ENCODE peak calls at places on chromosomes 11 and 22, in five cellular contexts. D, X, E, Z and V are unnamed samples.

GRCh38 chr11:130156108-130157022 is 3.2 kb upstream of the ST14 start:
- DNase-seq in D (no peak), X (no peak), E (no peak), Z (no peak), V (peak; percentile 45)

GRCh38 chr22:23196165-23196564 is 15.9 kb downstream of the BCR start:
- DNase-seq in D (no peak), X (no peak), E (no peak), Z (no peak), V (no peak)

GRCh38 chr11:26199341-26199740 is 132.6 kb upstream of the ANO3 start:
- DNase-seq in D (no peak), X (no peak), E (no peak), Z (no peak), V (no peak)

GRCh38 chr22:41524809-41525449 is 19.3 kb downstream of the POLR3H start:
- DNase-seq in D (peak; percentile 31), X (no peak), E (no peak), Z (peak; percentile 44), V (no peak)

GRCh38 chr11:77806415-77806814 is 14.1 kb downstream of the RSF1 start:
- DNase-seq in D (no peak), X (no peak), E (no peak), Z (no peak), V (no peak)

GRCh38 chr22:34105461-34106062 is 185.3 kb upstream of the LARGE1 start:
- DNase-seq in D (peak; percentile 81), X (peak; percentile 62), E (no peak), Z (no peak), V (peak; percentile 71)

GRCh38 chr22:33605201-33605600 is 315.1 kb downstream of the LARGE1 start:
- DNase-seq in D (no peak), X (no peak), E (no peak), Z (no peak), V (no peak)

GRCh38 chr22:27919222-27919942 is at the start of gene PITPNB:
- DNase-seq in D (peak; percentile 98), X (peak; percentile 98), E (peak; percentile 94), Z (peak; percentile 99), V (peak; percentile 97)

GRCh38 chr11:60842688-60843605 is 1.0 kb downstream of the CCDC86 start:
- DNase-seq in D (no peak), X (no peak), E (no peak), Z (no peak), V (no peak)

GRCh38 chr11:70670684-70671034 is 272.3 kb downstream of the CTTN start:
- DNase-seq in D (no peak), X (no peak), E (no peak), Z (no peak), V (no peak)
- H3K9me3 ChIP-seq in D (no peaks in the 10 kb centered on the region), X (no peaks in the 10 kb centered on the region), E (no peaks in the 10 kb centered on the region), Z (no peaks in the 10 kb centered on the region), V (no peaks in the 10 kb centered on the region)

GRCh38 chr11:91587131-91587530 is 637.5 kb upstream of the FAT3 start:
- DNase-seq in D (no peak), X (no peak), E (no peak), Z (no peak), V (no peak)
- H3K9me3 ChIP-seq in D (peaks cover 18% of the 10 kb centered on the region), X (peaks cover 2% of the 10 kb centered on the region), E (no peaks in the 10 kb centered on the region), Z (peaks cover 8% of the 10 kb centered on the region), V (peaks cover 11% of the 10 kb centered on the region)

DNA sequence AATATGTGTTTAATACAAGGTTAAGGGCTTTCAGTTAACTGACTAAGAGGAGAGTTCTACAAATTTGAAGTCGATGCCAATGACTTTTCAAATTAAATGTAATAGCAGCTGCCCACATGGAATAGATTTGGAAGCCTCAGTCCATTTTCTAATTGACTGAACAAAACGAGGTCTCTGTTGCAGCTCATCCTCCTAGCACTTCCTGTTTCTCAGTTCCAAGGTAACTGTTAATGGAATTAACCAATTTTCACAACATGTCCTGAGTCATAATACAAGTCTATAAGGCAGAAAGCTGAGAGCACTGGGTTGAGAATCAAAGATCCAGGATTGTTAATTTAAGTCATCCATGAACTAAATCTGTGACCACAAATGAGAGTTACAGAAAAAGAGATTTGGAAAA is 177.2 kb downstream of the OPCML start:
- DNase-seq in D (no peak), X (no peak), E (no peak), Z (no peak), V (no peak)
- H3K9me3 ChIP-seq in D (no peaks in the 10 kb centered on the region), X (no peaks in the 10 kb centered on the region), E (no peaks in the 10 kb centered on the region), Z (no peaks in the 10 kb centered on the region), V (no peaks in the 10 kb centered on the region)

DNA sequence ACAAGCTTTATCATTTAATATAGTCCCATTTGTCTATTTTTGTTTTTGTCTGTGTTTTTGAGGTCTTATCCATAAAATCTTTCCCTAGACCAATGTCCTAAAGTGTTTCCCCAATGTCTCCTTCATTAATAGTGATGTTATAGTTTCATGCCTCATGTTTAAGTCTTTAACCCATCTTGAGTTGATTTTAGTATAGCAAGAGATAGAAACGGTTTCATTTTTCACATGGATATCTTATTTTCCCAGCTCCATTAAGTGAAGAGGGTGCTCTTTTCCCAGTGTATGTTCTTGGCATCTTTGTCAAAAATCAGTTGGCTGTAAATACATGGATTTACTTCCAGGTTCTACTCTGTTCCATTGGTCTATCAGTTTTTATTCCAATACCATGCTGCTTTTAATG is 58.2 kb downstream of the KCNQ1OT1 start:
- DNase-seq in D (no peak), X (no peak), E (no peak), Z (no peak), V (no peak)
- H3K9me3 ChIP-seq in D (peaks cover 95% of the 10 kb centered on the region), X (peaks cover 31% of the 10 kb centered on the region), E (peaks cover 18% of the 10 kb centered on the region), Z (peaks cover 16% of the 10 kb centered on the region), V (peaks cover 67% of the 10 kb centered on the region)

DNA sequence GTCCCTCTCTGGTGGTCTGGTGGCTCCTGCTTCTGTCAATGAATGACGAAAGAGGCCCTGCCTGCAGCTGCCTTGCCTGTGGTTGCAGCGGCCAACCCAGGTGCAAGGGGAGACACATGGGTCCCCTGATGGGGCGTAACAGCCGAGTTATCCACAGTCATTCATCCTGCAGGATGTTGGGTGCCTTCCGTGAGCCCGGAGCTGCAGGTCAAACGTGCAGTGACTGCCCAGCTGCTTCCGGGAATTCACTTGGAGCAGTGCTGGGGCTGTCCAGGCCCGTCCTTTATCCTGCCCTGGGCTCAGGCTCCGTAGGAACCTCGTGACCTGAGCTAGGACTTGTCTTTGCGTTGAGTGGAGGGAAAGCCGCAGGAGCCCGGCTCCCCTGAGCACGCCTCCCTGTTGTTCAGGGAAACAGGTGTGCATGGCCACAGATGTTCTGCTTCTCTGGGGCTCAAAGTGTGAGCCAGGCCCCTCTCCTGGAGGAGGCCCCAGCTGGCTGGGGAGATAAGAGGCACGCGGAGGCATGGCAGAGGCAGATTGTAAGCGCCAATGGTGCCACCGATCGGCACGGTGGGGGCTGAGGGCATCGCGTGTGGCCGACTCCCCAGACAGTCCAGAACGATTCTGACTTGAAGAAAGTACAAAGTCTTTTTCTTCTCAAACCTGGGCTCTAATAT is 635.4 kb downstream of the BRD1 start:
- DNase-seq in D (no peak), X (no peak), E (no peak), Z (no peak), V (no peak)
- H3K9me3 ChIP-seq in D (no peaks in the 10 kb centered on the region), X (no peaks in the 10 kb centered on the region), E (peaks cover 3% of the 10 kb centered on the region), Z (no peaks in the 10 kb centered on the region), V (no peaks in the 10 kb centered on the region)

GRCh38 chr11:54832676-54833075 is 126.0 kb downstream of the OR4A5 start:
- DNase-seq in D (no peak), X (no peak), E (no peak), Z (no peak), V (no peak)
- H3K9me3 ChIP-seq in D (peaks cover 93% of the 10 kb centered on the region), X (no peaks in the 10 kb centered on the region), E (peaks cover 6% of the 10 kb centered on the region), Z (no peaks in the 10 kb centered on the region), V (peaks cover 69% of the 10 kb centered on the region)

DNA sequence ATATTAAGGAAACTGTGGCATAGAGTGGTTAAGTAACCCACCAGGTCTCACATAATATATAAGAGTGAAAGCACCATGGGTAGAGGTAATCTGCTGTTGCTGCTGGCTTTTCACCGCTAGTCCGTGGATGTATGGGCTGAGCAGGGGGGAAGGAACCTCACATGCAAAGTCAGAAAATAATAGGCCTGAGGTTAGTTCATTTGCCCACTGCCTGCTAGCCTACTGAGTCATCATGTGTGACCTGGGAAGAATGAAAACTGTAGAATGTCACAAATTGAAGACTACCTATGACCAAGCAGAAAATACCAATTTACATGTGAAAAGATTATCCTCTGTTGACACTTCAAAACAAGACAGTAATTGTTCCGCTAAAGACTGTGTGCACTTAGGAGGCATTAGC is 560.1 kb upstream of the FAT3 start:
- DNase-seq in D (no peak), X (no peak), E (no peak), Z (no peak), V (no peak)
- H3K9me3 ChIP-seq in D (no peaks in the 10 kb centered on the region), X (no peaks in the 10 kb centered on the region), E (no peaks in the 10 kb centered on the region), Z (no peaks in the 10 kb centered on the region), V (no peaks in the 10 kb centered on the region)